ENCODE peak calls at places on chromosome 20, in four cellular contexts. U is GM12878, H is K562, E is HepG2. J is an unnamed sample.

GRCh38 chr20:6870559-6870958 is 103.1 kb downstream of the BMP2 start:
- DNase-seq in H (no peak), E (no peak), U (no peak), J (no peak)

GRCh38 chr20:29741594-29741893 is 1515.9 kb upstream of the DEFB115 start:
- DNase-seq in H (no peak), U (no peak), E (no peak), J (no peak)

GRCh38 chr20:25269833-25270170 is 21.9 kb downstream of the PYGB start:
- DNase-seq in U (no peak), E (no peak), H (no peak), J (no peak)

GRCh38 chr20:31560094-31560899 is 44.8 kb upstream of the ID1 start:
- DNase-seq in U (no peak), H (peak), E (peak), J (peak)

GRCh38 chr20:25022680-25023079 is 30.1 kb upstream of the APMAP start:
- DNase-seq in H (no peak), U (no peak), E (no peak), J (no peak)

GRCh38 chr20:51211191-51211590 is 188.3 kb upstream of the KCNG1 start:
- DNase-seq in U (no peak), H (no peak), E (no peak), J (no peak)

GRCh38 chr20:13271977-13272975 is 51.2 kb downstream of the ISM1 start:
- DNase-seq in E (no peak), U (no peak), H (no peak), J (no peak)

GRCh38 chr20:57056651-57057050 is 209.8 kb downstream of the BMP7 start:
- DNase-seq in E (no peak), U (no peak), H (no peak), J (no peak)

GRCh38 chr20:51318058-51318960 is 224.2 kb downstream of the NFATC2 start:
- DNase-seq in E (peak), U (no peak), H (peak), J (peak)

GRCh38 chr20:2101935-2102584 is 433 bp downstream of the STK35 start:
- DNase-seq in U (peak), E (peak), H (peak), J (peak)

GRCh38 chr20:46221271-46221670 is 87.0 kb downstream of the CDH22 start:
- DNase-seq in U (no peak), E (no peak), H (no peak), J (no peak)

GRCh38 chr20:23013429-23013828 is 21.7 kb upstream of the SSTR4 start:
- DNase-seq in H (no peak), U (no peak), E (no peak), J (no peak)

GRCh38 chr20:53938739-53939138 is 131.7 kb downstream of the BCAS1 start:
- DNase-seq in E (peak), H (no peak), U (no peak), J (no peak)

GRCh38 chr20:13758884-13759283 is 25.8 kb downstream of the ESF1 start:
- DNase-seq in H (no peak), E (no peak), U (no peak), J (no peak)

GRCh38 chr20:60011512-60012507 is 53.6 kb downstream of the CDH26 start:
- DNase-seq in U (no peak), E (no peak), H (no peak), J (no peak)

GRCh38 chr20:60138263-60139127 is 180.3 kb downstream of the CDH26 start:
- DNase-seq in E (no peak), H (peak), U (no peak), J (peak)

GRCh38 chr20:44126445-44126844 is 60.5 kb downstream of the JPH2 start:
- DNase-seq in E (no peak), H (no peak), U (no peak), J (no peak)

GRCh38 chr20:45432294-45432693 is 16.4 kb downstream of the PIGT start:
- DNase-seq in E (no peak), H (no peak), U (peak), J (no peak)

DNA sequence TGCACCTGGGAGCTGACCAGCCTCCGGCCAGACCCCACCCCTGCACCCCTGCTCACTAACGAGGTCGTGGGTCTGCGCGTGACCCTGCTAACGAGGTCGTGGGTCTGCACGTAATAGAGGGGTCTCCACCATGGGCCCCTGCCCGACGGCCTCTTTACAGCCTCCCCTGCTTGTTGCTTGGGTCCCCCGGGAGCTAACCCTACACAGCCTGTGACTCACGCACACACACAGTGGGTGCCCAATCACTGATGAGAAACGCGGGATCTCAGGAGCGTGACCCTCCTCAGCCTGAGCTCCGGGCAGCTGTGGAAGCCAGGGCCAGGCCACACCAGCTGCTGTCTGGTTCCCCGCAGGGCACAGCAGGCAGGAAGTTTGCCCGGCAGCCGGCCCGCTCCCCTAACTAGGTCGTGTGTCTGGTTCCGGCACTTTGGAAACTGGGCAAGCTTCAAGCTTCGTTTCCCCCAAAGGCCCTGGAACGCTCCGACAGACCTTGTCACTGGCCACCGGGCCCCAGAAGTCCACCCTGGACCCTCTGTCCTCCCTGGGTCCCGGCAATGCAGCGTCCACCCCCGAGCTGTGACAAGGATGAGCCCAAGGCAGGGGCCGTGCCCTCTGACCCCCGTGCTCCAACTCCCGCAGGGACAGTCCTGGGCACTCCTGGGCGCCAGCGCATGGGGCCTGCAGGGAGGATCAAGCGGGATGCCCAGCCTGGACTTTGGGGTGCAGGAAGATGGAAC is 767 bp downstream of the PTK6 start:
- DNase-seq in U (no peak), H (no peak), E (no peak), J (no peak)
- TF ChIP-seq BHLHE40 in U (no peak), H (no peak), E (no peak), J (no peak)

DNA sequence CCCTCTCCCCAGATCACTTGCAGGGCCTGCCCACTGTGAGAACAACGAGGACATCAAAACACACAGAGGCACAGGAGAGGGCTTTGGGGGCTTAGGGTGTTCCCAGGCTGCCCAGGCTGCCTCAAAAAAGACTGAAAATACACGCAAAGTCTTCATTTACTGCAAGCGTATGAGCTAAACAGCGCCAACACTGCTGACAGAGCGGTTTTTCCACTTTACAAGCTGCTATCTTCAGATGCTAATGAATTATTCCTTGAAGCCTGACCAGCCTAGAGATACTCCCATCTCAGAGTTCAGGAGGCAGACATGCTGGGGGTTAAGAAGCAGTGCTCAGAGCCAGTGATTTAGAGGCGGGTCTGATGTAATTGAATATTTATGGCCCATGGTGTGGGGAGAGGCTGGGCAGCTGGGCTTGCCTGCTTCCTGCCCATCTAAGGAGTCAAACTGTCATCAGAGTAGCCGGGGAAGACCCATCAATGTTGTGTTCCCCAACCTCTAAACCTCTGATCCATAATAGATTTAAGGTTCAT is 241.4 kb downstream of the SLC24A3 start:
- DNase-seq in H (no peak), E (no peak), U (no peak), J (no peak)
- TF ChIP-seq TARDBP in H (no peak), E (no peak), U (no peak), J (no peak)

DNA sequence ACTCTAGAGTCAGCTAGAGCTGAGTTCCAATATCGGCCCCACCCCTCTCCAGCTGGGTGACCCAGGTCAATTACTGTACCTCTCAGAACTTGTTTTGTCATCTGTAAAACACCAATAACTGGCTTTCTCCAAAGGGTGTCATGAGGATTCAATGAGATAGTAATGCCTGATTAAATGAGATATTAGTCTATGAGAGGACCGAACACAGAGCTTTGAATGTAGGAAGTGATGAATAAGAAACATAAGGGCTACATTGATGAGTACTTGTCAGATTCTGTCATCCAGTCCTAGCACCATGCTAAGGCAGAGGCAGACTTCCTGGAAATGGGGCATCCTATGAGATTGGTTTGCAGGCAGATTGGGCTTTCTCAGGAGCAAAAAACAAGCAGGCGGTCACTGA is 20.2 kb downstream of the BPI start:
- DNase-seq in H (no peak), E (no peak), U (no peak), J (no peak)
- TF ChIP-seq BHLHE40 in H (no peak), E (no peak), U (no peak), J (no peak)

GRCh38 chr20:49699200-49699992 is 14.3 kb downstream of the B4GALT5 start:
- DNase-seq in H (peak), U (no peak), E (no peak), J (no peak)
- TF ChIP-seq TARDBP in H (no peak), U (no peak), E (no peak), J (no peak)